ENCODE peak calls at places on chromosome 13, in four cellular contexts. M is A549; U is effector memory CD4-positive, alpha-beta T cell; P is HCT116. Y is an unnamed sample.

GRCh38 chr13:106651442-106651841 is 83.5 kb upstream of the ARGLU1 start:
- DNase-seq in M (no peak), P (no peak), U (no peak), Y (no peak)

GRCh38 chr13:31598990-31599389 is 140.3 kb upstream of the RXFP2 start:
- DNase-seq in U (no peak), P (no peak), M (no peak), Y (no peak)

GRCh38 chr13:107234315-107234714 is 666.4 kb upstream of the ARGLU1 start:
- DNase-seq in P (no peak), U (no peak), M (no peak), Y (no peak)

GRCh38 chr13:113491418-113491883 is 940 bp upstream of the DCUN1D2 start:
- DNase-seq in U (no peak), P (no peak), M (peak; percentile 46), Y (peak; percentile 67)

GRCh38 chr13:32883501-32883900 is 132.7 kb upstream of the KL start:
- DNase-seq in P (no peak), M (no peak), U (no peak), Y (no peak)

GRCh38 chr13:97367016-97367415 is 67.0 kb upstream of the RAP2A start:
- DNase-seq in P (no peak), M (no peak), U (no peak), Y (no peak)

GRCh38 chr13:76314495-76314894 is 571.7 kb downstream of the KCTD12 start:
- DNase-seq in M (no peak), U (no peak), P (no peak), Y (no peak)

GRCh38 chr13:35162420-35162819 is 220.3 kb downstream of the NBEA start:
- DNase-seq in U (no peak), P (no peak), M (no peak), Y (no peak)

GRCh38 chr13:50156722-50157121 is 141.5 kb downstream of the KCNRG start:
- DNase-seq in U (no peak), M (no peak), P (no peak), Y (no peak)

GRCh38 chr13:44064376-44064775 is 184.7 kb downstream of the LACC1 start:
- DNase-seq in M (no peak), P (no peak), U (no peak), Y (no peak)

GRCh38 chr13:47215741-47216140 is 318.9 kb upstream of the HTR2A start:
- DNase-seq in P (no peak), U (no peak), M (no peak), Y (no peak)

GRCh38 chr13:75754936-75755335 is 118.8 kb downstream of the LMO7 start:
- DNase-seq in M (no peak), P (no peak), U (no peak), Y (no peak)

GRCh38 chr13:49670828-49671227 is 20.5 kb downstream of the EBPL start:
- DNase-seq in U (no peak), M (no peak), P (no peak), Y (no peak)

GRCh38 chr13:77831870-77832269 is 86.8 kb downstream of the EDNRB start:
- DNase-seq in M (no peak), P (no peak), U (no peak), Y (no peak)

GRCh38 chr13:95676100-95676774 is 702 bp upstream of the DNAJC3 start:
- DNase-seq in M (peak; percentile 6), P (peak; percentile 22), U (no peak), Y (peak; percentile 57)

GRCh38 chr13:98942485-98942884 is 35.4 kb downstream of the DOCK9 start:
- DNase-seq in P (no peak), M (no peak), U (no peak), Y (no peak)

GRCh38 chr13:37168922-37169321 is 63.5 kb upstream of the CSNK1A1L start:
- DNase-seq in U (no peak), P (no peak), M (no peak), Y (no peak)

GRCh38 chr13:93736111-93736510 is 509.5 kb downstream of the GPC6 start:
- DNase-seq in U (no peak), M (no peak), P (no peak), Y (no peak)

GRCh38 chr13:110702591-110703526 is 3.1 kb downstream of the CARS2 start:
- DNase-seq in M (no peak), U (no peak), P (no peak), Y (peak; percentile 39)

GRCh38 chr13:97256343-97256783 is 34.2 kb downstream of the MBNL2 start:
- DNase-seq in P (peak; percentile 98), U (no peak), M (peak; percentile 64), Y (no peak)

GRCh38 chr13:33341861-33342452 is 56.4 kb upstream of the STARD13 start:
- DNase-seq in P (no peak), M (no peak), U (no peak), Y (no peak)

GRCh38 chr13:94640676-94641075 is 39.0 kb downstream of the GPR180 start:
- DNase-seq in M (no peak), P (no peak), U (no peak), Y (no peak)

GRCh38 chr13:26020536-26021290 is 31.1 kb downstream of the SHISA2 start:
- DNase-seq in M (no peak), U (no peak), P (no peak), Y (no peak)

GRCh38 chr13:110354715-110355473 is 47.8 kb downstream of the COL4A2 start:
- DNase-seq in U (no peak), P (no peak), M (no peak), Y (no peak)

GRCh38 chr13:77868717-77869116 is 49.9 kb downstream of the EDNRB start:
- DNase-seq in M (no peak), P (no peak), U (no peak), Y (no peak)

GRCh38 chr13:86760620-86761019 is 910.6 kb upstream of the SLITRK5 start:
- DNase-seq in M (no peak), P (no peak), U (no peak), Y (no peak)

GRCh38 chr13:75299206-75299605 is 182.8 kb downstream of the TBC1D4 start:
- DNase-seq in U (no peak), M (no peak), P (no peak), Y (no peak)

GRCh38 chr13:32264407-32264806 is 50.8 kb downstream of the ZAR1L start:
- DNase-seq in M (no peak), P (no peak), U (no peak), Y (peak; percentile 49)

GRCh38 chr13:103101500-103101899 is 35.3 kb upstream of the SLC10A2 start:
- DNase-seq in U (no peak), P (no peak), M (no peak), Y (no peak)

GRCh38 chr13:75226755-75227435 is 255.1 kb downstream of the TBC1D4 start:
- DNase-seq in P (no peak), M (no peak), U (no peak), Y (no peak)

GRCh38 chr13:20713751-20714150 is 10.3 kb downstream of the IL17D start:
- DNase-seq in M (no peak), U (no peak), P (no peak), Y (peak; percentile 75)
- H3K4me3 ChIP-seq in M (no peak overlapping the region), U (no peak overlapping the region), P (no peak overlapping the region), Y (peak overlapping the region; percentile 65)

GRCh38 chr13:40486518-40487163 is 179.8 kb downstream of the FOXO1 start:
- DNase-seq in U (no peak), M (no peak), P (no peak), Y (no peak)
- H3K4me3 ChIP-seq in U (no peak overlapping the region), M (no peak overlapping the region), P (no peak overlapping the region), Y (no peak overlapping the region)

GRCh38 chr13:59730026-59730425 is 433.7 kb downstream of the DIAPH3 start:
- DNase-seq in P (no peak), M (no peak), U (no peak), Y (no peak)

GRCh38 chr13:59728896-59729545 is 434.7 kb downstream of the DIAPH3 start:
- DNase-seq in M (no peak), P (no peak), U (no peak), Y (no peak)

DNA sequence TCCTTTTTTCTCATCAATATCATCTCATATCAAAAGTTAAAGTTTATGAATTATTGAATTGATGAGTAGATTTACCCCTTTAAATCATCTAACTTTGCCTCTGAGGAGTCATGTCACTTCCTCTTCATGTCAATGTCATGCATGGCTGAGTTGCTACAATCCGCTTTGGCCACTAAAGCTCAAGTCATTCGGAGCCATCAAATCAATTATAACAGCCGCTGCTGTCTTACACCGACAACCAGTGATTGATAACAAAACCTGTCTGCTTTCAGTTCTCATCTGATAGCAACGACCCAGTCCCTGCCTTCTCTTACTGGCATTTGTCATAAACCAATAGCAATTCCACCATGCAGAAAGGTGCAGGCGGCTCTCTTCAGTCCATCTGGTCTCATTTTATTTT is 429.3 kb downstream of the DIAPH3 start:
- DNase-seq in P (no peak), M (no peak), U (no peak), Y (no peak)
- H3K4me3 ChIP-seq in P (no peak overlapping the region), M (no peak overlapping the region), U (no peak overlapping the region), Y (no peak overlapping the region)

DNA sequence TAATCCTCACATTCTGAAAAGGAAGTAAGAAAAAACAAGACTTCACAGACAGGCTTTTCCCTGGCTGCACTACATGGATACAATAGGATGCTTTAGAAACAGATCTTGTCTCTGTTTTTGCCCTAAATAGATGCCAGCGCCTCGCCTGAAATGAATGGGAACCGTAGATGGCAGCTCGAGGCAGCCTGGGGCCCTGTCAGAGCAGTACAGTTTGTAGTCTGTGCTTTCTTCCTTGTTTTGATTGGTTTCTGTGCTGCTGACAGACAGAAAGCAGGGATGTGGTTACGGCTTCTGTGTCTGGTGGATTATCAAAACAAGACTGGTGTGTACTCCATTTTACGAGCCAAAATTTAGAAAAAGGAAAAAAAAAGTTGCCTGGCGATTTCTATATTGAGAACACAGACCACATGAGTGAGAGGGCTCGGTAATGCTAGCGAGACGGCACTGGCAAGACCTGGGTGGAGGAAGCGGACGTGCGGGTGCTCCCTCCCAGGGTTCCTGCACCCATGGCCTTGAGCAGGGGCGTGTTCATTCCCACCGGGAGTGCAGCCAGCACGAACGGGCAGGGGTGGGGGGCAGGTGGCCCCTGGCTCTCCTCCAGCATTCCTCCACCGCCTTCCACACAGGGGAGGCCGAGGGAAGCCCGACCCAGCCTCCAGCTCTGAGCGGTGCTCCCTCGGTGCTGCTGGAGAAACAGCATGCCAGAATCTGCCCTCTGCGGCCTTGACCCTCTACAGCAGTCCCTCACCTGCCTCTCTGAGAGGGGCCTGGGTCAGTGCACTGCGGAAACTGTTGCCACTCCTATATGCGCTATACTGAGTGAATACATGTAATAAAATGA is 37.5 kb upstream of the C1QTNF9 start:
- DNase-seq in U (peak; percentile 54), P (no peak), M (no peak), Y (peak; percentile 48)
- H3K4me3 ChIP-seq in U (peak overlapping the region; percentile 52), P (no peak overlapping the region), M (no peak overlapping the region), Y (peak overlapping the region; percentile 53)

Y was measured in psoas muscle.